ENCODE peak calls at places on chromosomes 3 and 15, in four cellular contexts. R is HepG2, B is A549, Q is WTC11. O is an unnamed sample.

GRCh38 chr3:149539491-149539890 is 65.0 kb downstream of the TM4SF4 start:
- DNase-seq in R (no peak), B (no peak), Q (no peak), O (no peak)

GRCh38 chr15:42138411-42138810 is 18.0 kb downstream of the PLA2G4F start:
- DNase-seq in R (no peak), B (no peak), Q (no peak), O (no peak)

GRCh38 chr15:50871832-50872231 is 36.7 kb upstream of the AP4E1 start:
- DNase-seq in R (no peak), B (no peak), Q (no peak), O (no peak)

GRCh38 chr15:42143866-42144625 is 12.4 kb downstream of the PLA2G4F start:
- DNase-seq in R (no peak), B (no peak), Q (peak; percentile 1), O (no peak)

GRCh38 chr3:63278171-63278999 is at the start of gene SYNPR:
- DNase-seq in R (no peak), B (no peak), Q (peak; percentile 66), O (peak; percentile 77)

GRCh38 chr15:98311566-98312188 is 336.7 kb upstream of the IGF1R start:
- DNase-seq in R (peak; percentile 62), B (peak; percentile 80), Q (peak; percentile 81), O (no peak)

GRCh38 chr3:11001020-11001657 is 8.6 kb downstream of the SLC6A1 start:
- DNase-seq in R (peak; percentile 16), B (no peak), Q (no peak), O (no peak)

GRCh38 chr15:63502843-63503738 is 1.3 kb upstream of the USP3 start:
- DNase-seq in R (peak; percentile 84), B (peak; percentile 88), Q (peak; percentile 66), O (no peak)

GRCh38 chr3:155185623-155186022 is 105.5 kb downstream of the MME start:
- DNase-seq in R (no peak), B (no peak), Q (no peak), O (no peak)

GRCh38 chr15:93047621-93048425 is 41.2 kb downstream of the RGMA start:
- DNase-seq in R (no peak), B (no peak), Q (no peak), O (no peak)

GRCh38 chr3:89697321-89697916 is 590.0 kb downstream of the EPHA3 start:
- DNase-seq in R (no peak), B (no peak), Q (no peak), O (no peak)

GRCh38 chr3:122947621-122948202 is 79.9 kb downstream of the SEMA5B start:
- DNase-seq in R (no peak), B (peak; percentile 33), Q (no peak), O (no peak)

GRCh38 chr3:157500232-157500631 is 3.0 kb downstream of the VEPH1 start:
- DNase-seq in R (no peak), B (no peak), Q (no peak), O (no peak)

GRCh38 chr3:172129868-172130751 is 90.7 kb downstream of the FNDC3B start:
- DNase-seq in R (peak; percentile 95), B (peak; percentile 84), Q (no peak), O (no peak)

GRCh38 chr3:194731496-194732073 is 45.9 kb downstream of the FAM43A start:
- DNase-seq in R (no peak), B (no peak), Q (no peak), O (no peak)

GRCh38 chr15:85455851-85456250 is 75.4 kb downstream of the AKAP13 start:
- DNase-seq in R (no peak), B (no peak), Q (no peak), O (no peak)

GRCh38 chr15:88476635-88477038 is 9.1 kb downstream of the MRPS11 start:
- DNase-seq in R (peak; percentile 18), B (peak; percentile 68), Q (peak; percentile 38), O (no peak)

GRCh38 chr15:48823237-48823636 is 12.4 kb upstream of the CEP152 start:
- DNase-seq in R (no peak), B (no peak), Q (peak; percentile 17), O (peak; percentile 36)

GRCh38 chr3:20072422-20072821 is 32.2 kb downstream of the KAT2B start:
- DNase-seq in R (peak; percentile 8), B (no peak), Q (no peak), O (no peak)

GRCh38 chr15:100353469-100353868 is 11.7 kb upstream of the ADAMTS17 start:
- DNase-seq in R (no peak), B (no peak), Q (no peak), O (no peak)

GRCh38 chr3:127702151-127702578 is 29.4 kb downstream of the ABTB1 start:
- DNase-seq in R (no peak), B (no peak), Q (no peak), O (no peak)

GRCh38 chr15:56732135-56732880 is 1.0 kb downstream of the ZNF280D start:
- DNase-seq in R (peak; percentile 11), B (peak; percentile 46), Q (no peak), O (no peak)

GRCh38 chr3:11379238-11379823 is 107.1 kb downstream of the ATG7 start:
- DNase-seq in R (peak; percentile 24), B (peak; percentile 25), Q (no peak), O (no peak)

GRCh38 chr3:13542142-13542541 is 6.8 kb upstream of the FBLN2 start:
- DNase-seq in R (no peak), B (no peak), Q (no peak), O (no peak)

GRCh38 chr15:96246057-96246456 is 84.4 kb upstream of the NR2F2 start:
- DNase-seq in R (no peak), B (no peak), Q (no peak), O (no peak)

GRCh38 chr3:112116777-112117186 is 16.3 kb downstream of the GCSAM start:
- DNase-seq in R (no peak), B (no peak), Q (no peak), O (no peak)

GRCh38 chr3:60841355-60841754 is 409.9 kb downstream of the FHIT start:
- DNase-seq in R (peak; percentile 74), B (no peak), Q (no peak), O (no peak)

GRCh38 chr3:10169000-10169496 is 4.3 kb downstream of the IRAK2 start:
- DNase-seq in R (no peak), B (no peak), Q (no peak), O (no peak)

GRCh38 chr15:84821501-84822021 is 4.4 kb downstream of the ALPK3 start:
- DNase-seq in R (peak; percentile 34), B (no peak), Q (no peak), O (no peak)

GRCh38 chr15:59232476-59232875 is 25.8 kb downstream of the LDHAL6B start:
- DNase-seq in R (no peak), B (no peak), Q (no peak), O (no peak)

GRCh38 chr3:177015881-177016280 is 181.4 kb downstream of the TBL1XR1 start:
- DNase-seq in R (no peak), B (no peak), Q (no peak), O (no peak)

GRCh38 chr15:41825145-41825544 is 2.7 kb upstream of the JMJD7 start:
- DNase-seq in R (no peak), B (no peak), Q (no peak), O (no peak)

GRCh38 chr3:83193526-83193925 is 1432.1 kb upstream of the GBE1 start:
- DNase-seq in R (no peak), B (no peak), Q (no peak), O (no peak)

GRCh38 chr3:112582242-112582874 is 20.5 kb downstream of the SLC35A5 start:
- DNase-seq in R (peak; percentile 21), B (no peak), Q (peak; percentile 26), O (no peak)

GRCh38 chr3:43198791-43199644 is 87.3 kb upstream of the SNRK start:
- DNase-seq in R (no peak), B (no peak), Q (no peak), O (no peak)

GRCh38 chr3:27141668-27142067 is 227.5 kb downstream of the NEK10 start:
- DNase-seq in R (no peak), B (no peak), Q (peak; percentile 15), O (no peak)

GRCh38 chr3:152346740-152347139 is 78.0 kb downstream of the MBNL1 start:
- DNase-seq in R (no peak), B (no peak), Q (no peak), O (no peak)

GRCh38 chr3:39497753-39498152 is 30.3 kb downstream of the MOBP start:
- DNase-seq in R (no peak), B (no peak), Q (no peak), O (no peak)

GRCh38 chr15:57370929-57371328 is 5.4 kb upstream of the CGNL1 start:
- DNase-seq in R (no peak), B (no peak), Q (no peak), O (no peak)

GRCh38 chr3:183541738-183542137 is 13.8 kb downstream of the KLHL6 start:
- DNase-seq in R (no peak), B (no peak), Q (no peak), O (no peak)
- TF ChIP-seq USF2 in R (no peak), B (no peak), Q (no peak), O (no peak)

GRCh38 chr3:14605070-14605469 is 46.5 kb upstream of the CCDC174 start:
- DNase-seq in R (no peak), B (no peak), Q (no peak), O (no peak)
- TF ChIP-seq USF2 in R (no peak), B (no peak), Q (no peak), O (no peak)

DNA sequence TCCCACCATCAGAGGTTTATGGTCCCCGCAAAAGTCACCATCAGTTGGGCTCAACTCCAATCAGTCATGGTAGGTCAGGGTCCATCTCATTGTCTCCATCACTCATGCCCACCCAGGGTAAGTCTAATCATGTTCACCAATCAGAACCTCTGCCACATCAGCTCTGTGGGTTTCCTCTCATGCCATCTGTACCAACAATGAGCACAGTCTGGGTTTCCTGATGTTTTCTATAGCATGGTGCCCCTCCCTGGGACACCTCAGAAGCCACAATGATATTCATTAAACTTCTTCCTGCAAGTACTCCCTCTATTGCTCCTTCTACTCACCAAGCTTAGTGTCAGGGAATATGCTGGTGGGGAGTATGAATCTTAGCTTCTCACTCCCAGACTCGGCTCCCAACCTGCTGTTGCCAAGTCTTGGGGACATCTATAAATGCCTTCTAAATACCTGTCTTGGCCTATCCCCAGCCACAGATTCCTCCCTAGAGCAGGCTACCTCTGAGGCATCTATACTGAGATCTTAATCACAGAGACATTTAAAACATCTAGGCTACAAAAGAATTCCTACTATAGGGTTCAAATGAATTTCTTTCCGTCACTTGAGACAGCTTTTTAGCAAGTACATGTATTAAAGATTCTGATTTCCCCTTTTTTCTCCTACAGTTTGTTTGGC is 5.0 kb upstream of the CCR2 start:
- DNase-seq in R (no peak), B (no peak), Q (no peak), O (no peak)
- TF ChIP-seq USF2 in R (no peak), B (no peak), Q (no peak), O (no peak)

GRCh38 chr3:102745881-102746280 is 311.1 kb downstream of the ZPLD1 start:
- DNase-seq in R (no peak), B (no peak), Q (no peak), O (no peak)

GRCh38 chr3:102741105-102741504 is 306.3 kb downstream of the ZPLD1 start:
- DNase-seq in R (no peak), B (no peak), Q (peak; percentile 24), O (no peak)

GRCh38 chr3:102736961-102737304 is 302.1 kb downstream of the ZPLD1 start:
- DNase-seq in R (no peak), B (no peak), Q (no peak), O (no peak)

GRCh38 chr3:102737353-102737752 is 302.5 kb downstream of the ZPLD1 start:
- DNase-seq in R (no peak), B (no peak), Q (no peak), O (no peak)

GRCh38 chr3:102741694-102742093 is 306.9 kb downstream of the ZPLD1 start:
- DNase-seq in R (no peak), B (no peak), Q (no peak), O (no peak)
- TF ChIP-seq USF2 in R (no peak), B (no peak), Q (no peak), O (no peak)

O was measured in H1.